ENCODE peak calls at places on chromosome 12, in nine cellular contexts. Y is right atrium auricular region, I is transverse colon, V is left ventricle myocardium inferior, U is pancreas, R is breast epithelium, Q is tibial artery, N is thoracic aorta, W is lower lobe of right lung. T is an unnamed sample. For H3K9me3, the result is how much of the 10 kb centered on the place peaks cover.

GRCh38 chr12:124680863-124681778 is 113.7 kb upstream of the NCOR2 start:
- DNase-seq in Y (no peak), I (no peak), V (peak), U (no peak), R (no peak), Q (peak), N (peak), W (peak), T (no peak)

GRCh38 chr12:47554046-47554653 is 151.7 kb downstream of the RPAP3 start:
- DNase-seq in Y (no peak), I (no peak), V (no peak), U (no peak), R (no peak), Q (no peak), N (no peak), W (no peak), T (no peak)

GRCh38 chr12:110885152-110885840 is 35.1 kb downstream of the MYL2 start:
- DNase-seq in Y (no peak), I (no peak), V (no peak), U (no peak), R (no peak), Q (no peak), N (no peak), W (no peak), T (no peak)

GRCh38 chr12:118979763-118980406 is 1.5 kb upstream of the SRRM4 start:
- DNase-seq in Y (no peak), I (peak), V (no peak), U (peak), R (no peak), Q (no peak), N (no peak), W (peak), T (no peak)

GRCh38 chr12:105053116-105053572 is 31.1 kb downstream of the ALDH1L2 start:
- DNase-seq in Y (peak), I (peak), V (peak), U (peak), R (peak), Q (peak), N (peak), W (peak), T (no peak)

GRCh38 chr12:85279449-85280137 is 427 bp upstream of the ALX1 start:
- DNase-seq in Y (no peak), I (no peak), V (peak), U (no peak), R (no peak), Q (no peak), N (no peak), W (peak), T (no peak)

GRCh38 chr12:90585640-90586304 is 369.2 kb downstream of the CCER1 start:
- DNase-seq in Y (no peak), I (no peak), V (no peak), U (no peak), R (no peak), Q (no peak), N (no peak), W (no peak), T (no peak)

GRCh38 chr12:120759591-120760348 is 34.1 kb downstream of the ACADS start:
- DNase-seq in Y (no peak), I (no peak), V (no peak), U (no peak), R (no peak), Q (no peak), N (no peak), W (no peak), T (no peak)

GRCh38 chr12:119463211-119463914 is 128.8 kb downstream of the CCDC60 start:
- DNase-seq in Y (no peak), I (no peak), V (no peak), U (no peak), R (no peak), Q (no peak), N (no peak), W (no peak), T (no peak)

GRCh38 chr12:7351177-7351576 is 47.3 kb downstream of the ACSM4 start:
- DNase-seq in Y (no peak), I (no peak), V (no peak), U (no peak), R (no peak), Q (no peak), N (no peak), W (no peak), T (no peak)

GRCh38 chr12:49562233-49562632 is 5.7 kb downstream of the MCRS1 start:
- DNase-seq in Y (no peak), I (no peak), V (no peak), U (no peak), R (no peak), Q (no peak), N (no peak), W (no peak), T (no peak)

GRCh38 chr12:6424008-6424347 is 20.8 kb upstream of the CD27 start:
- DNase-seq in Y (no peak), I (no peak), V (no peak), U (no peak), R (no peak), Q (no peak), N (no peak), W (no peak), T (no peak)

GRCh38 chr12:99809921-99810320 is 162.4 kb downstream of the GARIN6 start:
- DNase-seq in Y (no peak), I (no peak), V (no peak), U (no peak), R (no peak), Q (no peak), N (no peak), W (no peak), T (no peak)

GRCh38 chr12:49705479-49706267 is 1.5 kb downstream of the FMNL3 start:
- DNase-seq in Y (peak), I (peak), V (peak), U (no peak), R (no peak), Q (peak), N (no peak), W (peak), T (no peak)

GRCh38 chr12:6285532-6286306 is 24.8 kb upstream of the PLEKHG6 start:
- DNase-seq in Y (no peak), I (no peak), V (no peak), U (no peak), R (no peak), Q (no peak), N (no peak), W (peak), T (no peak)

GRCh38 chr12:103930787-103931536 is 752 bp downstream of the HSP90B1 start:
- DNase-seq in Y (no peak), I (peak), V (peak), U (peak), R (peak), Q (peak), N (no peak), W (peak), T (no peak)

GRCh38 chr12:124620606-124621295 is 53.3 kb upstream of the NCOR2 start:
- DNase-seq in Y (no peak), I (no peak), V (no peak), U (no peak), R (no peak), Q (peak), N (no peak), W (no peak), T (no peak)

GRCh38 chr12:24226745-24227350 is 277.4 kb upstream of the SOX5 start:
- DNase-seq in Y (peak), I (no peak), V (no peak), U (no peak), R (peak), Q (peak), N (peak), W (no peak), T (no peak)

GRCh38 chr12:121849660-121850059 is 9.0 kb downstream of the HPD start:
- DNase-seq in Y (no peak), I (no peak), V (no peak), U (no peak), R (no peak), Q (no peak), N (no peak), W (no peak), T (no peak)

GRCh38 chr12:130336723-130337475 is 788 bp upstream of the PIWIL1 start:
- DNase-seq in Y (no peak), I (peak), V (no peak), U (no peak), R (no peak), Q (no peak), N (no peak), W (no peak), T (no peak)

GRCh38 chr12:79524507-79525148 is 166.1 kb downstream of the PAWR start:
- DNase-seq in Y (no peak), I (no peak), V (no peak), U (no peak), R (no peak), Q (no peak), N (no peak), W (no peak), T (no peak)

GRCh38 chr12:32828552-32828951 is 68.0 kb downstream of the PKP2 start:
- DNase-seq in Y (no peak), I (no peak), V (no peak), U (no peak), R (no peak), Q (no peak), N (no peak), W (no peak), T (no peak)

GRCh38 chr12:89846473-89846872 is 137.8 kb upstream of the ATP2B1 start:
- DNase-seq in Y (no peak), I (no peak), V (no peak), U (no peak), R (no peak), Q (no peak), N (no peak), W (no peak), T (no peak)

GRCh38 chr12:58443273-58443980 is 476.9 kb downstream of the LRIG3 start:
- DNase-seq in Y (no peak), I (peak), V (no peak), U (no peak), R (no peak), Q (no peak), N (no peak), W (no peak), T (no peak)

GRCh38 chr12:104673294-104674062 is 216.7 kb downstream of the CHST11 start:
- DNase-seq in Y (no peak), I (no peak), V (no peak), U (no peak), R (no peak), Q (peak), N (no peak), W (no peak), T (no peak)

GRCh38 chr12:45357547-45358417 is 141.9 kb downstream of the ANO6 start:
- DNase-seq in Y (no peak), I (no peak), V (peak), U (no peak), R (no peak), Q (peak), N (no peak), W (no peak), T (no peak)

GRCh38 chr12:7638064-7638763 is 27.5 kb downstream of the APOBEC1 start:
- DNase-seq in Y (no peak), I (no peak), V (no peak), U (no peak), R (no peak), Q (no peak), N (no peak), W (no peak), T (no peak)

GRCh38 chr12:105622846-105623245 is 292.4 kb downstream of the C12orf75 start:
- DNase-seq in Y (no peak), I (no peak), V (no peak), U (no peak), R (no peak), Q (no peak), N (no peak), W (no peak), T (no peak)

GRCh38 chr12:111408116-111408440 is 2.4 kb downstream of the SH2B3 start:
- DNase-seq in Y (no peak), I (no peak), V (no peak), U (no peak), R (no peak), Q (no peak), N (no peak), W (no peak), T (no peak)

GRCh38 chr12:132338781-132339180 is 9.4 kb upstream of the GALNT9 start:
- DNase-seq in Y (no peak), I (no peak), V (no peak), U (no peak), R (no peak), Q (no peak), N (no peak), W (no peak), T (no peak)
- H3K9me3 ChIP-seq in Y (under half), I (under half), V (under half), U (under half), R (under half), Q (under half), N (under half), W (under half), T (under half)

DNA sequence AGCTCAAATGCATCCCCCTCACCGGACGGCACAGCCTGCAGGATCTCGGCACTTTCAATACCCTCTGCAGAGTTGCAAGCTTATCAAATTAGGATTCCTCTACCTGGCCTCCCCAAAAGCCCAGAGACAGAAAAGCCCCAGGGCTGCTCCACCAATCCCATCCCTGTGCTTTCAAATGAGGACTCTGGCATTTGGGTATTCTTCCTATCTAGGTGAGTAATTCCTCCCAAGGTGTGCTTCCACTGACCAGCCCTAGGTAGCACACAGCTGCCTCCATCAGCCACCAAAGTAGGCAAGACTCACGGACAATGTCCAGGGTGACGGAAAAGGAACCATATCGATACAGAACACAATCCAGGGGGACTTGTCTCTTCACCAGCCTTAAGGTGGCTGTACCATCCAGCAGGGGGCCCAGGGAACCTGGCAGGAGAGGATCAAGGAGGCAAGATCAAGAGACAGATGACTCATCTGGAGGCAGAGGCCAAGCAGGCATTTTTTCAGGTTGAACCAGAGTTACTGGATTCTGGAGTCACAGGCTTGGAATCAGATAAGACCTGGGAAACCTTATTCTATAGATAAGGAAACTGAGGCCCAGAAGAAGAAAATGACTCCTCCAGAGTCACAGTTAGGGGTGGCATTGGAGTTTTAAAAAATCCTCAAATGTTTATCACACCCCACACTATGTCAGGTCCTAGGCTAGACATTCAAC is 9.9 kb downstream of the PMEL start:
- DNase-seq in Y (no peak), I (peak), V (no peak), U (no peak), R (no peak), Q (no peak), N (no peak), W (no peak), T (no peak)
- TF ChIP-seq CTCF in Y (no peak), I (peak), V (no peak), U (no peak), R (no peak), Q (no peak), N (no peak), W (no peak), T (peak)

GRCh38 chr12:71452006-71452405 is 12.4 kb downstream of the LGR5 start:
- DNase-seq in Y (no peak), I (no peak), V (no peak), U (no peak), R (no peak), Q (no peak), N (no peak), W (no peak), T (no peak)

GRCh38 chr12:71460318-71460717 is 20.7 kb downstream of the LGR5 start:
- DNase-seq in Y (no peak), I (no peak), V (no peak), U (no peak), R (no peak), Q (no peak), N (no peak), W (no peak), T (no peak)

GRCh38 chr12:71456990-71457389 is 17.4 kb downstream of the LGR5 start:
- DNase-seq in Y (no peak), I (no peak), V (no peak), U (no peak), R (no peak), Q (no peak), N (no peak), W (no peak), T (no peak)

GRCh38 chr12:71455028-71455737 is 15.6 kb downstream of the LGR5 start:
- DNase-seq in Y (no peak), I (no peak), V (no peak), U (no peak), R (no peak), Q (no peak), N (no peak), W (no peak), T (no peak)

GRCh38 chr12:71456316-71456715 is 16.7 kb downstream of the LGR5 start:
- DNase-seq in Y (no peak), I (no peak), V (no peak), U (no peak), R (no peak), Q (no peak), N (no peak), W (no peak), T (no peak)
- H3K9me3 ChIP-seq in Y (under half), I (under half), V (under half), U (under half), R (under half), Q (under half), N (under half), W (under half), T (under half)

GRCh38 chr12:53166837-53167236 is 13.7 kb upstream of the ZNF740 start:
- DNase-seq in Y (no peak), I (no peak), V (no peak), U (no peak), R (no peak), Q (no peak), N (no peak), W (no peak), T (no peak)
- TF ChIP-seq CTCF in Y (no peak), I (no peak), V (no peak), U (no peak), R (no peak), Q (no peak), N (no peak), W (no peak), T (no peak)

DNA sequence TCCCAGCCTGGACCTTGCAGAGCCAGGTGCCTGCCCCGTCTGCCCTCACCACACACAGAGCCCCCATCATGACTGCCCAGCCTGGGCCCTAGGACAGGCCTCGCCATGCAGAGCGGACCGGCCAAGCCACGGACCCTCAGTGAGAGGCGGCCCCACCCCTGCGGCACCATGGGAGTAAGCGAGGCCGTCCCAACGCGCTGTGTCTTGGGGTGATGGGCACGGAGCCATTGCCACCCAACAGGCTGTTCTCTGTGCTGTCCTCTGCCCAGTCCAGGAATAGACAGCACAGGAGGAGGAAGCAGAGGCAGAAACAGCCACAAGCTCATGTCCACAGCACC is 39.2 kb downstream of the GALNT9 start:
- DNase-seq in Y (no peak), I (no peak), V (no peak), U (no peak), R (no peak), Q (no peak), N (no peak), W (peak), T (no peak)
- H3K9me3 ChIP-seq in Y (under half), I (under half), V (under half), U (under half), R (under half), Q (under half), N (under half), W (under half), T (under half)

GRCh38 chr12:10365716-10366433 is 24.0 kb downstream of the KLRK1 start:
- DNase-seq in Y (no peak), I (no peak), V (no peak), U (no peak), R (no peak), Q (no peak), N (no peak), W (no peak), T (no peak)
- TF ChIP-seq CTCF in Y (no peak), I (no peak), V (peak), U (peak), R (no peak), Q (no peak), N (no peak), W (peak), T (no peak)

GRCh38 chr12:132941336-132941954 is 14.7 kb downstream of the ZNF605 start:
- DNase-seq in Y (no peak), I (no peak), V (no peak), U (no peak), R (no peak), Q (no peak), N (no peak), W (no peak), T (no peak)
- H3K9me3 ChIP-seq in Y (half or more), I (under half), V (half or more), U (under half), R (half or more), Q (half or more), N (half or more), W (half or more), T (under half)

GRCh38 chr12:27523305-27523641 is 733 bp upstream of the PPFIBP1 start:
- DNase-seq in Y (no peak), I (no peak), V (no peak), U (no peak), R (no peak), Q (no peak), N (no peak), W (no peak), T (no peak)

GRCh38 chr12:27524489-27524835 is 456 bp downstream of the PPFIBP1 start:
- DNase-seq in Y (no peak), I (no peak), V (no peak), U (no peak), R (no peak), Q (no peak), N (no peak), W (no peak), T (no peak)

GRCh38 chr12:27525373-27525772 is 1.4 kb downstream of the PPFIBP1 start:
- DNase-seq in Y (no peak), I (no peak), V (no peak), U (no peak), R (no peak), Q (peak), N (no peak), W (no peak), T (no peak)

GRCh38 chr12:27523642-27524488 is at the start of gene PPFIBP1:
- DNase-seq in Y (peak), I (peak), V (peak), U (peak), R (peak), Q (peak), N (peak), W (peak), T (peak)

GRCh38 chr12:27524839-27525238 is 833 bp downstream of the PPFIBP1 start:
- DNase-seq in Y (no peak), I (peak), V (no peak), U (no peak), R (peak), Q (no peak), N (no peak), W (no peak), T (no peak)
- TF ChIP-seq CTCF in Y (no peak), I (no peak), V (no peak), U (no peak), R (peak), Q (no peak), N (no peak), W (no peak), T (no peak)

GRCh38 chr12:132922676-132923075 is 33.4 kb downstream of the ZNF605 start:
- DNase-seq in Y (no peak), I (no peak), V (no peak), U (no peak), R (no peak), Q (no peak), N (no peak), W (no peak), T (no peak)
- H3K9me3 ChIP-seq in Y (half or more), I (half or more), V (half or more), U (under half), R (half or more), Q (half or more), N (half or more), W (half or more), T (half or more)